ENCODE peak calls at places on chromosomes 6 and 20, in five cellular contexts. One of them, this sample, is unnamed.

GRCh38 chr6:121497869-121498462 is 62.5 kb downstream of the GJA1 start:
- DNase-seq in adipocyte: no peak
- DNase-seq in left ventricle myocardium inferior: no peak
- DNase-seq in tibial nerve: no peak
- DNase-seq in EH: no peak
- DNase-seq in this sample: no peak

GRCh38 chr20:3995067-3995748 is 20.1 kb downstream of the RNF24 start:
- DNase-seq in adipocyte: peak; percentile 59
- DNase-seq in left ventricle myocardium inferior: no peak
- DNase-seq in tibial nerve: no peak
- DNase-seq in EH: peak; percentile 72
- DNase-seq in this sample: no peak

GRCh38 chr20:52937701-52938100 is 34.5 kb upstream of the TSHZ2 start:
- DNase-seq in adipocyte: no peak
- DNase-seq in left ventricle myocardium inferior: no peak
- DNase-seq in tibial nerve: no peak
- DNase-seq in EH: no peak
- DNase-seq in this sample: no peak

GRCh38 chr6:138824482-138825134 is 28.7 kb downstream of the ECT2L start:
- DNase-seq in adipocyte: no peak
- DNase-seq in left ventricle myocardium inferior: no peak
- DNase-seq in tibial nerve: no peak
- DNase-seq in EH: peak; percentile 7
- DNase-seq in this sample: no peak

GRCh38 chr6:50720623-50721022 is 7.3 kb downstream of the TFAP2D start:
- DNase-seq in adipocyte: peak; percentile 2
- DNase-seq in left ventricle myocardium inferior: no peak
- DNase-seq in tibial nerve: no peak
- DNase-seq in EH: no peak
- DNase-seq in this sample: no peak

GRCh38 chr6:129105035-129105434 is 222.1 kb downstream of the LAMA2 start:
- DNase-seq in adipocyte: peak; percentile 60
- DNase-seq in left ventricle myocardium inferior: peak; percentile 37
- DNase-seq in tibial nerve: no peak
- DNase-seq in EH: peak; percentile 57
- DNase-seq in this sample: no peak

GRCh38 chr6:118377711-118378414 is 170.2 kb upstream of the PLN start:
- DNase-seq in adipocyte: no peak
- DNase-seq in left ventricle myocardium inferior: peak; percentile 69
- DNase-seq in tibial nerve: no peak
- DNase-seq in EH: no peak
- DNase-seq in this sample: no peak

GRCh38 chr6:50816115-50816675 is 2.5 kb upstream of the TFAP2B start:
- DNase-seq in adipocyte: peak; percentile 90
- DNase-seq in left ventricle myocardium inferior: peak; percentile 37
- DNase-seq in tibial nerve: peak; percentile 83
- DNase-seq in EH: peak; percentile 60
- DNase-seq in this sample: peak; percentile 19

GRCh38 chr6:56962451-56962850 is 7.5 kb downstream of the BEND6 start:
- DNase-seq in adipocyte: no peak
- DNase-seq in left ventricle myocardium inferior: no peak
- DNase-seq in tibial nerve: no peak
- DNase-seq in EH: peak; percentile 54
- DNase-seq in this sample: no peak